ENCODE peak calls at places on chromosomes 3 and 15, in four cellular contexts. One of them, this sample, is unnamed.

GRCh38 chr15:39622660-39623549 is 42.0 kb downstream of the THBS1 start:
- DNase-seq in NCI-H1092 treated with DMSO at 0.1 percent for 48 hours: no peak
- DNase-seq in activated CD4-positive, alpha-beta T cell treated with anti-CD3 and anti-CD28 coated beads, Interleukin-2, amount 50 U/mL, for 24 hours: no peak
- DNase-seq in memory B cell: no peak
- DNase-seq in this sample: no peak

GRCh38 chr3:51622402-51622801 is 48.6 kb upstream of the TEX264 start:
- DNase-seq in NCI-H1092 treated with DMSO at 0.1 percent for 48 hours: no peak
- DNase-seq in activated CD4-positive, alpha-beta T cell treated with anti-CD3 and anti-CD28 coated beads, Interleukin-2, amount 50 U/mL, for 24 hours: no peak
- DNase-seq in memory B cell: no peak
- DNase-seq in this sample: no peak

GRCh38 chr15:41483115-41483514 is 10.6 kb upstream of the ITPKA start:
- DNase-seq in NCI-H1092 treated with DMSO at 0.1 percent for 48 hours: no peak
- DNase-seq in activated CD4-positive, alpha-beta T cell treated with anti-CD3 and anti-CD28 coated beads, Interleukin-2, amount 50 U/mL, for 24 hours: no peak
- DNase-seq in memory B cell: peak; percentile 30
- DNase-seq in this sample: no peak

GRCh38 chr15:66433726-66434125 is 47.0 kb downstream of the MAP2K1 start:
- DNase-seq in NCI-H1092 treated with DMSO at 0.1 percent for 48 hours: no peak
- DNase-seq in activated CD4-positive, alpha-beta T cell treated with anti-CD3 and anti-CD28 coated beads, Interleukin-2, amount 50 U/mL, for 24 hours: no peak
- DNase-seq in memory B cell: no peak
- DNase-seq in this sample: no peak

GRCh38 chr3:46882377-46883015 is 5.0 kb downstream of the PTH1R start:
- DNase-seq in NCI-H1092 treated with DMSO at 0.1 percent for 48 hours: no peak
- DNase-seq in activated CD4-positive, alpha-beta T cell treated with anti-CD3 and anti-CD28 coated beads, Interleukin-2, amount 50 U/mL, for 24 hours: no peak
- DNase-seq in memory B cell: no peak
- DNase-seq in this sample: no peak

GRCh38 chr15:45129651-45130129 is at the start of the genes DUOX1 and DUOXA1:
- DNase-seq in NCI-H1092 treated with DMSO at 0.1 percent for 48 hours: no peak
- DNase-seq in activated CD4-positive, alpha-beta T cell treated with anti-CD3 and anti-CD28 coated beads, Interleukin-2, amount 50 U/mL, for 24 hours: no peak
- DNase-seq in memory B cell: no peak
- DNase-seq in this sample: peak; percentile 51

GRCh38 chr3:177740270-177740669 is 543.0 kb upstream of the TBL1XR1 start:
- DNase-seq in NCI-H1092 treated with DMSO at 0.1 percent for 48 hours: no peak
- DNase-seq in activated CD4-positive, alpha-beta T cell treated with anti-CD3 and anti-CD28 coated beads, Interleukin-2, amount 50 U/mL, for 24 hours: no peak
- DNase-seq in memory B cell: no peak
- DNase-seq in this sample: no peak

GRCh38 chr15:95281470-95281869 is 1049.0 kb upstream of the NR2F2 start:
- DNase-seq in NCI-H1092 treated with DMSO at 0.1 percent for 48 hours: no peak
- DNase-seq in activated CD4-positive, alpha-beta T cell treated with anti-CD3 and anti-CD28 coated beads, Interleukin-2, amount 50 U/mL, for 24 hours: no peak
- DNase-seq in memory B cell: no peak
- DNase-seq in this sample: no peak

GRCh38 chr15:40815042-40815678 is 7.9 kb upstream of the DNAJC17 start:
- DNase-seq in NCI-H1092 treated with DMSO at 0.1 percent for 48 hours: peak; percentile 15
- DNase-seq in activated CD4-positive, alpha-beta T cell treated with anti-CD3 and anti-CD28 coated beads, Interleukin-2, amount 50 U/mL, for 24 hours: no peak
- DNase-seq in memory B cell: no peak
- DNase-seq in this sample: no peak

GRCh38 chr3:61813656-61814055 is 252.3 kb downstream of the PTPRG start:
- DNase-seq in NCI-H1092 treated with DMSO at 0.1 percent for 48 hours: no peak
- DNase-seq in activated CD4-positive, alpha-beta T cell treated with anti-CD3 and anti-CD28 coated beads, Interleukin-2, amount 50 U/mL, for 24 hours: no peak
- DNase-seq in memory B cell: no peak
- DNase-seq in this sample: no peak

GRCh38 chr3:192516850-192517249 is 210.5 kb downstream of the FGF12 start:
- DNase-seq in NCI-H1092 treated with DMSO at 0.1 percent for 48 hours: no peak
- DNase-seq in activated CD4-positive, alpha-beta T cell treated with anti-CD3 and anti-CD28 coated beads, Interleukin-2, amount 50 U/mL, for 24 hours: no peak
- DNase-seq in memory B cell: no peak
- DNase-seq in this sample: no peak

GRCh38 chr3:146313411-146314111 is 62.7 kb upstream of the PLSCR4 start:
- DNase-seq in NCI-H1092 treated with DMSO at 0.1 percent for 48 hours: no peak
- DNase-seq in activated CD4-positive, alpha-beta T cell treated with anti-CD3 and anti-CD28 coated beads, Interleukin-2, amount 50 U/mL, for 24 hours: no peak
- DNase-seq in memory B cell: no peak
- DNase-seq in this sample: no peak

GRCh38 chr15:74907277-74907870 is 723 bp upstream of the FAM219B start:
- DNase-seq in NCI-H1092 treated with DMSO at 0.1 percent for 48 hours: no peak
- DNase-seq in activated CD4-positive, alpha-beta T cell treated with anti-CD3 and anti-CD28 coated beads, Interleukin-2, amount 50 U/mL, for 24 hours: no peak
- DNase-seq in memory B cell: no peak
- DNase-seq in this sample: no peak

GRCh38 chr15:64046347-64047153 is at the start of gene DAPK2:
- DNase-seq in NCI-H1092 treated with DMSO at 0.1 percent for 48 hours: peak; percentile 18
- DNase-seq in activated CD4-positive, alpha-beta T cell treated with anti-CD3 and anti-CD28 coated beads, Interleukin-2, amount 50 U/mL, for 24 hours: peak; percentile 36
- DNase-seq in memory B cell: peak; percentile 55
- DNase-seq in this sample: peak; percentile 88

GRCh38 chr3:101325393-101326134 is 5.2 kb upstream of the IMPG2 start:
- DNase-seq in NCI-H1092 treated with DMSO at 0.1 percent for 48 hours: no peak
- DNase-seq in activated CD4-positive, alpha-beta T cell treated with anti-CD3 and anti-CD28 coated beads, Interleukin-2, amount 50 U/mL, for 24 hours: no peak
- DNase-seq in memory B cell: no peak
- DNase-seq in this sample: no peak

GRCh38 chr3:181609156-181609767 is 102.5 kb upstream of the SOX2 start:
- DNase-seq in NCI-H1092 treated with DMSO at 0.1 percent for 48 hours: no peak
- DNase-seq in activated CD4-positive, alpha-beta T cell treated with anti-CD3 and anti-CD28 coated beads, Interleukin-2, amount 50 U/mL, for 24 hours: no peak
- DNase-seq in memory B cell: no peak
- DNase-seq in this sample: no peak

GRCh38 chr15:75042730-75043508 is 19.5 kb downstream of the PPCDC start:
- DNase-seq in NCI-H1092 treated with DMSO at 0.1 percent for 48 hours: no peak
- DNase-seq in activated CD4-positive, alpha-beta T cell treated with anti-CD3 and anti-CD28 coated beads, Interleukin-2, amount 50 U/mL, for 24 hours: no peak
- DNase-seq in memory B cell: peak; percentile 85
- DNase-seq in this sample: peak; percentile 90

GRCh38 chr15:39979606-39980005 is 45.7 kb downstream of the EIF2AK4 start:
- DNase-seq in NCI-H1092 treated with DMSO at 0.1 percent for 48 hours: no peak
- DNase-seq in activated CD4-positive, alpha-beta T cell treated with anti-CD3 and anti-CD28 coated beads, Interleukin-2, amount 50 U/mL, for 24 hours: no peak
- DNase-seq in memory B cell: no peak
- DNase-seq in this sample: no peak

GRCh38 chr3:112126501-112126900 is 6.5 kb downstream of the GCSAM start:
- DNase-seq in NCI-H1092 treated with DMSO at 0.1 percent for 48 hours: no peak
- DNase-seq in activated CD4-positive, alpha-beta T cell treated with anti-CD3 and anti-CD28 coated beads, Interleukin-2, amount 50 U/mL, for 24 hours: no peak
- DNase-seq in memory B cell: no peak
- DNase-seq in this sample: no peak

GRCh38 chr15:39127151-39127815 is 453.6 kb upstream of the THBS1 start:
- DNase-seq in NCI-H1092 treated with DMSO at 0.1 percent for 48 hours: no peak
- DNase-seq in activated CD4-positive, alpha-beta T cell treated with anti-CD3 and anti-CD28 coated beads, Interleukin-2, amount 50 U/mL, for 24 hours: no peak
- DNase-seq in memory B cell: no peak
- DNase-seq in this sample: no peak

GRCh38 chr3:107430214-107431047 is 53.2 kb downstream of the CCDC54 start:
- DNase-seq in NCI-H1092 treated with DMSO at 0.1 percent for 48 hours: no peak
- DNase-seq in activated CD4-positive, alpha-beta T cell treated with anti-CD3 and anti-CD28 coated beads, Interleukin-2, amount 50 U/mL, for 24 hours: no peak
- DNase-seq in memory B cell: no peak
- DNase-seq in this sample: peak; percentile 14

GRCh38 chr3:177195242-177195940 is 1.9 kb downstream of the TBL1XR1 start:
- DNase-seq in NCI-H1092 treated with DMSO at 0.1 percent for 48 hours: peak; percentile 40
- DNase-seq in activated CD4-positive, alpha-beta T cell treated with anti-CD3 and anti-CD28 coated beads, Interleukin-2, amount 50 U/mL, for 24 hours: no peak
- DNase-seq in memory B cell: no peak
- DNase-seq in this sample: no peak

GRCh38 chr3:126917232-126917804 is 65.6 kb upstream of the PLXNA1 start:
- DNase-seq in NCI-H1092 treated with DMSO at 0.1 percent for 48 hours: no peak
- DNase-seq in activated CD4-positive, alpha-beta T cell treated with anti-CD3 and anti-CD28 coated beads, Interleukin-2, amount 50 U/mL, for 24 hours: no peak
- DNase-seq in memory B cell: no peak
- DNase-seq in this sample: no peak

GRCh38 chr15:68930268-68931022 is at the start of gene SPESP1:
- DNase-seq in NCI-H1092 treated with DMSO at 0.1 percent for 48 hours: no peak
- DNase-seq in activated CD4-positive, alpha-beta T cell treated with anti-CD3 and anti-CD28 coated beads, Interleukin-2, amount 50 U/mL, for 24 hours: peak; percentile 25
- DNase-seq in memory B cell: peak; percentile 4
- DNase-seq in this sample: peak; percentile 54

GRCh38 chr3:171343688-171344087 is 116.5 kb downstream of the TNIK start:
- DNase-seq in NCI-H1092 treated with DMSO at 0.1 percent for 48 hours: no peak
- DNase-seq in activated CD4-positive, alpha-beta T cell treated with anti-CD3 and anti-CD28 coated beads, Interleukin-2, amount 50 U/mL, for 24 hours: no peak
- DNase-seq in memory B cell: no peak
- DNase-seq in this sample: no peak

GRCh38 chr3:183369117-183369516 is 59.3 kb downstream of the MCF2L2 start:
- DNase-seq in NCI-H1092 treated with DMSO at 0.1 percent for 48 hours: no peak
- DNase-seq in activated CD4-positive, alpha-beta T cell treated with anti-CD3 and anti-CD28 coated beads, Interleukin-2, amount 50 U/mL, for 24 hours: no peak
- DNase-seq in memory B cell: no peak
- DNase-seq in this sample: no peak

GRCh38 chr3:62051506-62051905 is 321.8 kb downstream of the FEZF2 start:
- DNase-seq in NCI-H1092 treated with DMSO at 0.1 percent for 48 hours: peak; percentile 56
- DNase-seq in activated CD4-positive, alpha-beta T cell treated with anti-CD3 and anti-CD28 coated beads, Interleukin-2, amount 50 U/mL, for 24 hours: no peak
- DNase-seq in memory B cell: no peak
- DNase-seq in this sample: no peak

GRCh38 chr3:18295171-18295920 is 129.8 kb downstream of the SATB1 start:
- DNase-seq in NCI-H1092 treated with DMSO at 0.1 percent for 48 hours: no peak
- DNase-seq in activated CD4-positive, alpha-beta T cell treated with anti-CD3 and anti-CD28 coated beads, Interleukin-2, amount 50 U/mL, for 24 hours: no peak
- DNase-seq in memory B cell: peak; percentile 2
- DNase-seq in this sample: peak; percentile 65

GRCh38 chr3:54443572-54444161 is 321.3 kb downstream of the CACNA2D3 start:
- DNase-seq in NCI-H1092 treated with DMSO at 0.1 percent for 48 hours: no peak
- DNase-seq in activated CD4-positive, alpha-beta T cell treated with anti-CD3 and anti-CD28 coated beads, Interleukin-2, amount 50 U/mL, for 24 hours: no peak
- DNase-seq in memory B cell: no peak
- DNase-seq in this sample: no peak

GRCh38 chr3:177236704-177237103 is 39.4 kb upstream of the TBL1XR1 start:
- DNase-seq in NCI-H1092 treated with DMSO at 0.1 percent for 48 hours: no peak
- DNase-seq in activated CD4-positive, alpha-beta T cell treated with anti-CD3 and anti-CD28 coated beads, Interleukin-2, amount 50 U/mL, for 24 hours: no peak
- DNase-seq in memory B cell: no peak
- DNase-seq in this sample: no peak

This sample was measured in germinal center.